ENCODE peak calls at places on chromosome 16, in eight cellular contexts. V, Z, R, B, L, C, W and X are unnamed samples.

GRCh38 chr16:69444873-69445517 is 20.6 kb downstream of the CYB5B start:
- DNase-seq in C (no peak), W (peak; percentile 51), R (no peak), Z (no peak), L (no peak), B (no peak), V (no peak), X (no peak)

GRCh38 chr16:16073884-16074781 is 124.7 kb downstream of the ABCC1 start:
- DNase-seq in B (no peak), C (no peak), V (no peak), L (peak; percentile 82), W (peak; percentile 74), Z (peak; percentile 90), R (peak; percentile 62), X (no peak)

GRCh38 chr16:66036162-66036561 is 330.3 kb upstream of the CDH5 start:
- DNase-seq in W (no peak), B (no peak), V (no peak), L (no peak), R (no peak), C (no peak), Z (peak; percentile 25), X (peak; percentile 46)

GRCh38 chr16:88772871-88773811 is 11.9 kb downstream of the PIEZO1 start:
- DNase-seq in Z (peak; percentile 85), W (peak; percentile 86), B (no peak), C (peak; percentile 58), L (peak; percentile 93), R (peak; percentile 64), V (peak; percentile 96), X (no peak)

GRCh38 chr16:48408688-48409087 is 23.5 kb upstream of the SIAH1 start:
- DNase-seq in Z (no peak), W (peak; percentile 45), C (peak; percentile 31), R (no peak), V (peak; percentile 69), B (no peak), L (peak; percentile 35), X (no peak)

GRCh38 chr16:11796227-11797165 is 562 bp downstream of the ZC3H7A start:
- DNase-seq in V (peak; percentile 87), Z (peak; percentile 50), L (peak; percentile 24), B (peak; percentile 93), R (peak; percentile 80), C (peak; percentile 72), W (peak; percentile 53), X (peak; percentile 89)

GRCh38 chr16:73056383-73056782 is 8.5 kb upstream of the ZFHX3 start:
- DNase-seq in L (no peak), R (no peak), C (no peak), W (peak; percentile 29), V (no peak), Z (no peak), B (no peak), X (no peak)

GRCh38 chr16:65509172-65509571 is 387.3 kb upstream of the CDH11 start:
- DNase-seq in B (no peak), L (no peak), Z (no peak), W (no peak), R (no peak), V (no peak), C (no peak), X (no peak)

GRCh38 chr16:87684106-87684677 is 81.6 kb downstream of the KLHDC4 start:
- DNase-seq in W (no peak), R (no peak), B (no peak), V (no peak), C (no peak), Z (no peak), L (no peak), X (no peak)

GRCh38 chr16:23514381-23515152 is 4.3 kb upstream of the GGA2 start:
- DNase-seq in R (no peak), Z (no peak), L (no peak), W (no peak), V (no peak), B (no peak), C (no peak), X (no peak)

GRCh38 chr16:23578096-23578830 is 17.9 kb downstream of the NDUFAB1 start:
- DNase-seq in C (no peak), W (peak; percentile 72), V (peak; percentile 18), Z (no peak), L (no peak), B (no peak), R (no peak), X (no peak)

GRCh38 chr16:19822534-19822933 is 62.1 kb downstream of the GPRC5B start:
- DNase-seq in V (no peak), Z (no peak), L (no peak), B (no peak), C (no peak), W (peak; percentile 84), R (no peak), X (no peak)

GRCh38 chr16:16052916-16053315 is 103.5 kb downstream of the ABCC1 start:
- DNase-seq in L (no peak), B (no peak), V (no peak), Z (no peak), R (no peak), C (no peak), W (no peak), X (no peak)

GRCh38 chr16:80039777-80040176 is 439.2 kb upstream of the MAF start:
- DNase-seq in R (no peak), V (no peak), W (no peak), L (no peak), C (no peak), B (no peak), Z (no peak), X (no peak)

GRCh38 chr16:48101069-48101674 is 54.6 kb downstream of the ABCC12 start:
- DNase-seq in L (no peak), C (no peak), V (no peak), R (no peak), Z (no peak), B (no peak), W (peak; percentile 25), X (no peak)

GRCh38 chr16:27330542-27330941 is 16.8 kb downstream of the IL4R start:
- DNase-seq in L (peak; percentile 74), Z (no peak), C (peak; percentile 62), W (peak; percentile 98), V (peak; percentile 97), B (peak; percentile 96), R (no peak), X (peak; percentile 95)

GRCh38 chr16:11160676-11161115 is 95.3 kb downstream of the SOCS1 start:
- DNase-seq in L (no peak), Z (no peak), B (no peak), C (no peak), R (no peak), V (no peak), W (no peak), X (no peak)

GRCh38 chr16:20363191-20363590 is 10.7 kb upstream of the UMOD start:
- DNase-seq in V (no peak), W (no peak), R (no peak), L (no peak), C (no peak), Z (no peak), B (no peak), X (no peak)

GRCh38 chr16:29974291-29975133 is 844 bp downstream of the TAOK2 start:
- DNase-seq in C (no peak), V (no peak), B (no peak), L (no peak), Z (peak; percentile 30), W (peak; percentile 16), R (peak; percentile 36), X (peak; percentile 77)

GRCh38 chr16:14244344-14245010 is 173.4 kb downstream of the MRTFB start:
- DNase-seq in V (no peak), Z (no peak), R (no peak), L (no peak), B (no peak), W (peak; percentile 83), C (no peak), X (no peak)

GRCh38 chr16:23650674-23651073 is 9.4 kb downstream of the DCTN5 start:
- DNase-seq in R (peak; percentile 24), C (no peak), B (no peak), W (no peak), V (no peak), Z (no peak), L (no peak), X (no peak)

GRCh38 chr16:49708491-49708890 is 147.4 kb downstream of the ZNF423 start:
- DNase-seq in V (no peak), W (no peak), Z (no peak), L (no peak), R (no peak), B (no peak), C (no peak), X (no peak)

GRCh38 chr16:50928065-50928464 is 186.2 kb downstream of the CYLD start:
- DNase-seq in B (no peak), V (no peak), C (no peak), W (no peak), R (no peak), Z (no peak), L (no peak), X (no peak)

GRCh38 chr16:50932348-50932916 is 190.5 kb downstream of the CYLD start:
- DNase-seq in W (no peak), V (no peak), B (no peak), C (no peak), L (no peak), R (no peak), Z (no peak), X (no peak)

GRCh38 chr16:50938923-50939322 is 197.0 kb downstream of the CYLD start:
- DNase-seq in L (no peak), B (no peak), Z (no peak), W (no peak), C (no peak), R (no peak), V (no peak), X (no peak)

GRCh38 chr16:50933257-50933656 is 191.4 kb downstream of the CYLD start:
- DNase-seq in C (no peak), W (no peak), V (no peak), Z (no peak), R (no peak), B (no peak), L (no peak), X (no peak)
- TF ChIP-seq CTCF in C (no peak), W (no peak), V (no peak), Z (no peak), R (no peak), B (no peak), L (no peak), X (no peak)

GRCh38 chr16:57422026-57422944 is 17.7 kb downstream of the CCL17 start:
- DNase-seq in W (peak; percentile 79), C (no peak), V (peak; percentile 80), Z (peak; percentile 60), B (no peak), R (peak; percentile 58), L (peak; percentile 41), X (no peak)
- TF ChIP-seq CTCF in W (peak; percentile 85), C (peak; percentile 76), V (peak; percentile 46), Z (peak; percentile 90), B (peak; percentile 72), R (peak; percentile 65), L (peak; percentile 87), X (peak; percentile 81)

GRCh38 chr16:57471852-57472664 is 9.6 kb downstream of the POLR2C start:
- DNase-seq in R (no peak), Z (peak; percentile 14), C (no peak), V (no peak), L (no peak), B (no peak), W (no peak), X (peak; percentile 50)
- TF ChIP-seq CTCF in R (no peak), Z (no peak), C (no peak), V (no peak), L (no peak), B (no peak), W (no peak), X (no peak)

DNA sequence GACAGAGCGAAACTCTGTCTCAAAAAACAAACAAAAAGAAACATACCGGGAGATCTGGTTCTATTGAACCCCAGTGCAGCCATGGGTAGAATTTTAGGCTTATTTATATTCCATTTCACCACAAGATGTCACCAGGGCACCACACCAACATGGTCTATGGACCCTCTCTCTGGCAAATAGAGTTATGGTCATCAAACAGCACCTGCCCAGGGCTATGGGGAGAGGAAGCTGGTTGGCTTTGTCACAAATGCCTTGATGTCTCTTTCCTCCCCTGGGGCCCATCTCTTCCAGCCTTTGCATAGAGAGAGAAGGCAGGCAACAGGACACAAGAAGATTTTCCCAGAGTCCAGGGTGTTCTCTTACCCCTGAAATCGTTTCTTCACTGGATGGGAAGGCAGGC is 128.4 kb downstream of the WWOX start:
- DNase-seq in R (peak; percentile 45), W (no peak), L (no peak), Z (peak; percentile 17), V (no peak), C (no peak), B (peak; percentile 72), X (no peak)
- TF ChIP-seq CTCF in R (peak; percentile 53), W (no peak), L (no peak), Z (no peak), V (no peak), C (peak; percentile 53), B (peak; percentile 14), X (no peak)